ENCODE peak calls at places on chromosomes 2 and 18, in ten cellular contexts. O, M, K, R, Y, U, I, N, F and X are unnamed samples.
A peak's percentile ranks its signal among the peaks of the same experiment; 100 is the strongest.

GRCh38 chr2:121603185-121603584 is 46.1 kb downstream of the CLASP1 start:
- DNase-seq in K (no peak), O (no peak), F (no peak), M (no peak), Y (no peak), R (no peak), U (no peak), I (no peak), N (no peak), X (no peak)

GRCh38 chr2:3222636-3223035 is 155.0 kb downstream of the EIPR1 start:
- DNase-seq in F (no peak), N (peak; percentile 46), Y (peak; percentile 62), I (peak; percentile 14), M (no peak), K (no peak), O (no peak), R (no peak), U (peak; percentile 24), X (no peak)

GRCh38 chr2:175203621-175204496 is 22.3 kb upstream of the ATP5MC3 start:
- DNase-seq in N (peak; percentile 29), U (peak; percentile 10), O (no peak), K (peak; percentile 62), M (peak; percentile 54), F (no peak), Y (peak; percentile 29), I (no peak), R (peak; percentile 63), X (peak; percentile 55)

GRCh38 chr18:79449551-79450288 is 54.0 kb downstream of the NFATC1 start:
- DNase-seq in O (no peak), R (no peak), K (no peak), U (no peak), M (no peak), F (no peak), I (no peak), N (no peak), Y (no peak), X (no peak)

GRCh38 chr2:44200759-44201158 is 32.1 kb downstream of the PPM1B start:
- DNase-seq in O (no peak), K (no peak), Y (no peak), N (no peak), M (no peak), U (no peak), I (no peak), F (no peak), R (no peak), X (no peak)

GRCh38 chr2:232951891-232952290 is 61.2 kb downstream of the NGEF start:
- DNase-seq in U (no peak), M (no peak), R (peak; percentile 35), Y (no peak), O (no peak), I (no peak), K (no peak), N (no peak), F (no peak), X (no peak)

GRCh38 chr2:236607471-236608307 is 38.1 kb downstream of the ACKR3 start:
- DNase-seq in F (no peak), R (peak; percentile 12), U (no peak), O (no peak), M (no peak), I (no peak), K (peak; percentile 31), Y (no peak), N (peak; percentile 29), X (no peak)

GRCh38 chr18:45621068-45621511 is 5.8 kb downstream of the SLC14A2 start:
- DNase-seq in N (peak; percentile 25), I (no peak), U (peak; percentile 7), M (peak; percentile 47), F (no peak), K (no peak), O (no peak), R (peak; percentile 32), Y (peak; percentile 16), X (peak; percentile 11)

GRCh38 chr2:85971369-85971768 is 82.6 kb upstream of the ST3GAL5 start:
- DNase-seq in N (no peak), M (no peak), O (no peak), K (peak; percentile 16), I (no peak), F (no peak), R (no peak), U (no peak), Y (no peak), X (no peak)

GRCh38 chr2:108199726-108200125 is 40.0 kb upstream of the SULT1C3 start:
- DNase-seq in K (peak; percentile 40), F (no peak), O (no peak), I (no peak), R (no peak), U (no peak), M (no peak), N (no peak), Y (no peak), X (no peak)

GRCh38 chr2:240759454-240759853 is 60.6 kb downstream of the KIF1A start:
- DNase-seq in F (no peak), N (no peak), M (no peak), I (no peak), R (peak; percentile 92), O (no peak), U (no peak), Y (peak; percentile 18), K (no peak), X (no peak)

GRCh38 chr2:54386993-54387590 is 69.0 kb upstream of the SPTBN1 start:
- DNase-seq in N (no peak), R (peak; percentile 54), O (no peak), Y (no peak), U (no peak), M (no peak), K (no peak), F (no peak), I (no peak), X (no peak)

GRCh38 chr2:215882689-215883088 is 130.7 kb downstream of the MREG start:
- DNase-seq in F (no peak), K (peak; percentile 28), U (no peak), Y (no peak), M (no peak), R (no peak), O (no peak), I (no peak), N (no peak), X (no peak)

GRCh38 chr2:207816546-207816945 is 46.8 kb upstream of the FZD5 start:
- DNase-seq in N (no peak), Y (no peak), U (no peak), I (no peak), F (no peak), R (no peak), M (no peak), O (no peak), K (no peak), X (no peak)

GRCh38 chr2:168726375-168726774 is 76.1 kb upstream of the NOSTRIN start:
- DNase-seq in K (no peak), O (no peak), M (no peak), I (no peak), R (no peak), U (no peak), F (no peak), N (no peak), Y (no peak), X (no peak)